ENCODE peak calls at places on chromosomes 13 and 19, in six cellular contexts. One of them, this sample, is unnamed.

GRCh38 chr19:8973501-8974091 is 36.6 kb downstream of the MUC16 start:
- DNase-seq in colonic mucosa: no peak
- DNase-seq in tibial nerve: no peak
- DNase-seq in mammary epithelial cell: no peak
- DNase-seq in HAP-1: peak; percentile 22
- DNase-seq in uterus: no peak
- DNase-seq in this sample: no peak

GRCh38 chr13:21039097-21039800 is 22.1 kb downstream of the LATS2 start:
- DNase-seq in colonic mucosa: no peak
- DNase-seq in tibial nerve: no peak
- DNase-seq in mammary epithelial cell: no peak
- DNase-seq in HAP-1: no peak
- DNase-seq in uterus: no peak
- DNase-seq in this sample: no peak

GRCh38 chr13:75421987-75422386 is 60.0 kb downstream of the TBC1D4 start:
- DNase-seq in colonic mucosa: no peak
- DNase-seq in tibial nerve: no peak
- DNase-seq in mammary epithelial cell: no peak
- DNase-seq in HAP-1: no peak
- DNase-seq in uterus: no peak
- DNase-seq in this sample: no peak

GRCh38 chr19:2034729-2035589 is 16.1 kb downstream of the MKNK2 start:
- DNase-seq in colonic mucosa: peak; percentile 91
- DNase-seq in tibial nerve: no peak
- DNase-seq in mammary epithelial cell: no peak
- DNase-seq in HAP-1: peak; percentile 92
- DNase-seq in uterus: no peak
- DNase-seq in this sample: no peak

GRCh38 chr19:31338069-31338767 is 11.0 kb downstream of the TSHZ3 start:
- DNase-seq in colonic mucosa: no peak
- DNase-seq in tibial nerve: peak; percentile 67
- DNase-seq in mammary epithelial cell: no peak
- DNase-seq in HAP-1: peak; percentile 66
- DNase-seq in uterus: peak; percentile 77
- DNase-seq in this sample: no peak

GRCh38 chr19:2051771-2052704 is 994 bp upstream of the MKNK2 start:
- DNase-seq in colonic mucosa: peak; percentile 78
- DNase-seq in tibial nerve: no peak
- DNase-seq in mammary epithelial cell: no peak
- DNase-seq in HAP-1: no peak
- DNase-seq in uterus: peak; percentile 74
- DNase-seq in this sample: no peak

GRCh38 chr19:1773173-1773572 is 19.9 kb downstream of the ONECUT3 start:
- DNase-seq in colonic mucosa: no peak
- DNase-seq in tibial nerve: no peak
- DNase-seq in mammary epithelial cell: peak; percentile 99
- DNase-seq in HAP-1: no peak
- DNase-seq in uterus: no peak
- DNase-seq in this sample: no peak

GRCh38 chr19:17091758-17092333 is 16.3 kb downstream of the MYO9B start:
- DNase-seq in colonic mucosa: peak; percentile 44
- DNase-seq in tibial nerve: no peak
- DNase-seq in mammary epithelial cell: no peak
- DNase-seq in HAP-1: no peak
- DNase-seq in uterus: no peak
- DNase-seq in this sample: no peak

GRCh38 chr19:11781295-11782057 is 14.7 kb downstream of the ZNF441 start:
- DNase-seq in colonic mucosa: no peak
- DNase-seq in tibial nerve: no peak
- DNase-seq in mammary epithelial cell: no peak
- DNase-seq in HAP-1: no peak
- DNase-seq in uterus: no peak
- DNase-seq in this sample: no peak

GRCh38 chr19:41334793-41335192 is 18.9 kb downstream of the TGFB1 start:
- DNase-seq in colonic mucosa: no peak
- DNase-seq in tibial nerve: no peak
- DNase-seq in mammary epithelial cell: no peak
- DNase-seq in HAP-1: no peak
- DNase-seq in uterus: no peak
- DNase-seq in this sample: no peak

GRCh38 chr13:35712907-35713685 is 236.6 kb upstream of the MAB21L1 start:
- DNase-seq in colonic mucosa: no peak
- DNase-seq in tibial nerve: no peak
- DNase-seq in mammary epithelial cell: no peak
- DNase-seq in HAP-1: peak; percentile 63
- DNase-seq in uterus: no peak
- DNase-seq in this sample: no peak

GRCh38 chr13:27309967-27310598 is 39.5 kb downstream of the RASL11A start:
- DNase-seq in colonic mucosa: no peak
- DNase-seq in tibial nerve: no peak
- DNase-seq in mammary epithelial cell: peak; percentile 56
- DNase-seq in HAP-1: no peak
- DNase-seq in uterus: no peak
- DNase-seq in this sample: no peak

DNA sequence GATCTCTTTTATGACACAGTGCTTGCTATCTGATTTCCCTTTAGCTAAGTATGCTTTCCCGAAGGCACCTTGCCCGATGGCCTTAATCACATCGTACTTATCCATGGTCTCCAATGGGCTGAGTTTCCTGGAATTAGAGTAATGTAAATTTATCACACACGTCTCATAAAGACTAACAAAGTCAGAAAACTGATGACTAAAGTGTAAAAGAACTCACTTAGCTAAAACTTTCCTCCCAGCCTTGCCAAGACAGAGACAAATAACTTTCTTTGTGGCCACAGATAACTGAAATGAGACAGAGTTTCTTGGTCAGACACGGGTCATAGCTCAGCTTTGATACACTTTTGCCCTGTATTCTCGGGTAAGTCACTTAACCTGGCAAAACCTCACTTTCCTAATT is 1.5 kb downstream of the NEK5 start:
- DNase-seq in colonic mucosa: no peak
- DNase-seq in tibial nerve: no peak
- DNase-seq in mammary epithelial cell: no peak
- DNase-seq in HAP-1: no peak
- DNase-seq in uterus: no peak
- DNase-seq in this sample: no peak
- H3K4me3 ChIP-seq in colonic mucosa: no peak overlapping the region
- H3K4me3 ChIP-seq in tibial nerve: no peak overlapping the region
- H3K4me3 ChIP-seq in mammary epithelial cell: no peak overlapping the region
- H3K4me3 ChIP-seq in HAP-1: no peak overlapping the region
- H3K4me3 ChIP-seq in uterus: no peak overlapping the region
- H3K4me3 ChIP-seq in this sample: no peak overlapping the region

GRCh38 chr19:10737680-10738079 is 19.8 kb downstream of the DNM2 start:
- DNase-seq in colonic mucosa: no peak
- DNase-seq in tibial nerve: no peak
- DNase-seq in mammary epithelial cell: no peak
- DNase-seq in HAP-1: no peak
- DNase-seq in uterus: no peak
- DNase-seq in this sample: no peak

GRCh38 chr19:10744222-10744847 is 26.5 kb downstream of the DNM2 start:
- DNase-seq in colonic mucosa: peak; percentile 54
- DNase-seq in tibial nerve: no peak
- DNase-seq in mammary epithelial cell: no peak
- DNase-seq in HAP-1: no peak
- DNase-seq in uterus: no peak
- DNase-seq in this sample: no peak

GRCh38 chr19:10736916-10737551 is 19.2 kb downstream of the DNM2 start:
- DNase-seq in colonic mucosa: no peak
- DNase-seq in tibial nerve: no peak
- DNase-seq in mammary epithelial cell: no peak
- DNase-seq in HAP-1: no peak
- DNase-seq in uterus: no peak
- DNase-seq in this sample: no peak

GRCh38 chr19:10742494-10742893 is 24.6 kb downstream of the DNM2 start:
- DNase-seq in colonic mucosa: peak; percentile 64
- DNase-seq in tibial nerve: no peak
- DNase-seq in mammary epithelial cell: no peak
- DNase-seq in HAP-1: no peak
- DNase-seq in uterus: no peak
- DNase-seq in this sample: no peak

GRCh38 chr19:10740798-10741197 is 22.9 kb downstream of the DNM2 start:
- DNase-seq in colonic mucosa: no peak
- DNase-seq in tibial nerve: no peak
- DNase-seq in mammary epithelial cell: no peak
- DNase-seq in HAP-1: no peak
- DNase-seq in uterus: no peak
- DNase-seq in this sample: no peak
- H3K4me3 ChIP-seq in colonic mucosa: no peak overlapping the region
- H3K4me3 ChIP-seq in tibial nerve: no peak overlapping the region
- H3K4me3 ChIP-seq in mammary epithelial cell: no peak overlapping the region
- H3K4me3 ChIP-seq in HAP-1: no peak overlapping the region
- H3K4me3 ChIP-seq in uterus: no peak overlapping the region
- H3K4me3 ChIP-seq in this sample: no peak overlapping the region

GRCh38 chr13:110563463-110563774 is 1.9 kb upstream of the RAB20 start:
- DNase-seq in colonic mucosa: no peak
- DNase-seq in tibial nerve: no peak
- DNase-seq in mammary epithelial cell: no peak
- DNase-seq in HAP-1: no peak
- DNase-seq in uterus: no peak
- DNase-seq in this sample: no peak
- H3K4me3 ChIP-seq in colonic mucosa: peak overlapping the region; percentile 84
- H3K4me3 ChIP-seq in tibial nerve: no peak overlapping the region
- H3K4me3 ChIP-seq in mammary epithelial cell: no peak overlapping the region
- H3K4me3 ChIP-seq in HAP-1: no peak overlapping the region
- H3K4me3 ChIP-seq in uterus: no peak overlapping the region
- H3K4me3 ChIP-seq in this sample: no peak overlapping the region

GRCh38 chr13:72960541-72960940 is 98.3 kb upstream of the KLF5 start:
- DNase-seq in colonic mucosa: no peak
- DNase-seq in tibial nerve: no peak
- DNase-seq in mammary epithelial cell: peak; percentile 69
- DNase-seq in HAP-1: no peak
- DNase-seq in uterus: no peak
- DNase-seq in this sample: peak; percentile 54
- H3K4me3 ChIP-seq in colonic mucosa: no peak overlapping the region
- H3K4me3 ChIP-seq in tibial nerve: no peak overlapping the region
- H3K4me3 ChIP-seq in mammary epithelial cell: no peak overlapping the region
- H3K4me3 ChIP-seq in HAP-1: no peak overlapping the region
- H3K4me3 ChIP-seq in uterus: no peak overlapping the region
- H3K4me3 ChIP-seq in this sample: peak overlapping the region; percentile 15

GRCh38 chr19:54795763-54796162 is 7.6 kb upstream of the KIR2DL4 start:
- DNase-seq in colonic mucosa: no peak
- DNase-seq in tibial nerve: no peak
- DNase-seq in mammary epithelial cell: no peak
- DNase-seq in HAP-1: no peak
- DNase-seq in uterus: no peak
- DNase-seq in this sample: no peak

GRCh38 chr19:54791476-54791875 is 11.9 kb upstream of the KIR2DL4 start:
- DNase-seq in colonic mucosa: no peak
- DNase-seq in tibial nerve: no peak
- DNase-seq in mammary epithelial cell: no peak
- DNase-seq in HAP-1: no peak
- DNase-seq in uterus: no peak
- DNase-seq in this sample: no peak

GRCh38 chr19:54790711-54791110 is 12.7 kb upstream of the KIR2DL4 start:
- DNase-seq in colonic mucosa: peak; percentile 0
- DNase-seq in tibial nerve: no peak
- DNase-seq in mammary epithelial cell: no peak
- DNase-seq in HAP-1: no peak
- DNase-seq in uterus: no peak
- DNase-seq in this sample: no peak

DNA sequence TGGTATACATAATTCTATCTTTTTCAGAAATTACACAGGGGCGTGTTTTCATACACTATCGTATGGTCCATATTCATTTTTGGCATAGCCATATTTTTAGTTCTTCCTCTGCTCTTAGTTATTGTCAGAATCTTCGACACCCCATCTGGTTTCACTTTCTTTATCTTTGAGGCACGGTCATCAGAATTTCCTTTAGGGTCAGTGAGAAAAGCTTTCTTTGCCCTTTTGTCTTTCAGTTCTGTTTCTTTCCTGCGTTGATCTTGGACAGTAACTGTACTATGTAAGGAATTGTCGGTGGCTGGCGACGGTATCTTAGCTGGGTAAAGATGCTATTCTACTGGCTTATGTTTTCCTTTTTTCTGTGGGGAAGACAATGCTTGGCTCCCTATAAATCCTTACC is 10.6 kb upstream of the KIR2DL4 start:
- DNase-seq in colonic mucosa: no peak
- DNase-seq in tibial nerve: no peak
- DNase-seq in mammary epithelial cell: no peak
- DNase-seq in HAP-1: no peak
- DNase-seq in uterus: no peak
- DNase-seq in this sample: no peak
- H3K4me3 ChIP-seq in colonic mucosa: no peak overlapping the region
- H3K4me3 ChIP-seq in tibial nerve: no peak overlapping the region
- H3K4me3 ChIP-seq in mammary epithelial cell: no peak overlapping the region
- H3K4me3 ChIP-seq in HAP-1: no peak overlapping the region
- H3K4me3 ChIP-seq in uterus: no peak overlapping the region
- H3K4me3 ChIP-seq in this sample: peak overlapping the region; percentile 30